ENCODE peak calls at places on chromosomes 5 and 9, in ten cellular contexts. X is HepG2, F is fibroblast of pulmonary artery, K is AG04449, H is astrocyte of the cerebellum, Z is spleen, R is ascending aorta, V is GM12878, D is left ventricle myocardium inferior, I is choroid plexus epithelial cell. B is an unnamed sample.

GRCh38 chr9:113649054-113649453 is 185.5 kb downstream of the RGS3 start:
- DNase-seq in X (no peak), F (peak), K (no peak), H (no peak), Z (peak), R (peak), V (no peak), D (peak), I (no peak), B (no peak)

GRCh38 chr5:146893991-146894390 is 15.4 kb upstream of the PPP2R2B start:
- DNase-seq in X (no peak), F (no peak), K (no peak), H (no peak), Z (no peak), R (no peak), V (no peak), D (no peak), I (no peak), B (no peak)

GRCh38 chr5:175690586-175690985 is 32.7 kb downstream of the HRH2 start:
- DNase-seq in X (no peak), F (no peak), K (no peak), H (no peak), Z (peak), R (no peak), V (no peak), D (no peak), I (no peak), B (no peak)

GRCh38 chr5:7849531-7850240 is 1.2 kb downstream of the CFAP90 start:
- DNase-seq in X (peak), F (no peak), K (no peak), H (no peak), Z (no peak), R (no peak), V (no peak), D (no peak), I (no peak), B (no peak)

GRCh38 chr5:79235578-79236363 is at the start of gene JMY:
- DNase-seq in X (peak), F (peak), K (no peak), H (peak), Z (peak), R (peak), V (no peak), D (peak), I (peak), B (peak)

GRCh38 chr9:124270504-124271335 is 13.0 kb downstream of the NEK6 start:
- DNase-seq in X (no peak), F (peak), K (no peak), H (no peak), Z (no peak), R (peak), V (no peak), D (no peak), I (no peak), B (no peak)

GRCh38 chr9:135714242-135715055 is 12.5 kb downstream of the KCNT1 start:
- DNase-seq in X (no peak), F (no peak), K (no peak), H (no peak), Z (no peak), R (no peak), V (no peak), D (no peak), I (no peak), B (no peak)

GRCh38 chr5:136062563-136063274 is 33.9 kb downstream of the TGFBI start:
- DNase-seq in X (peak), F (peak), K (no peak), H (no peak), Z (no peak), R (peak), V (no peak), D (no peak), I (peak), B (no peak)

GRCh38 chr9:34623386-34624235 is 3.3 kb upstream of the DCTN3 start:
- DNase-seq in X (no peak), F (no peak), K (no peak), H (no peak), Z (peak), R (no peak), V (no peak), D (no peak), I (no peak), B (no peak)

GRCh38 chr9:85897853-85898252 is 43.1 kb upstream of the NAA35 start:
- DNase-seq in X (no peak), F (no peak), K (no peak), H (no peak), Z (no peak), R (no peak), V (no peak), D (no peak), I (no peak), B (no peak)

GRCh38 chr5:56501949-56502557 is 268.9 kb upstream of the ANKRD55 start:
- DNase-seq in X (no peak), F (no peak), K (no peak), H (no peak), Z (no peak), R (no peak), V (no peak), D (no peak), I (peak), B (peak)

GRCh38 chr9:81264516-81264915 is 424.8 kb downstream of the TLE1 start:
- DNase-seq in X (no peak), F (peak), K (no peak), H (peak), Z (no peak), R (no peak), V (no peak), D (no peak), I (peak), B (peak)

GRCh38 chr9:94866770-94867169 is 140.3 kb downstream of the AOPEP start:
- DNase-seq in X (no peak), F (no peak), K (no peak), H (no peak), Z (no peak), R (no peak), V (no peak), D (no peak), I (peak), B (no peak)

GRCh38 chr9:73176450-73176875 is 24.8 kb downstream of the ANXA1 start:
- DNase-seq in X (no peak), F (no peak), K (no peak), H (no peak), Z (no peak), R (no peak), V (no peak), D (no peak), I (no peak), B (no peak)

GRCh38 chr5:179114756-179115155 is 54.6 kb downstream of the ZNF354C start:
- DNase-seq in X (no peak), F (no peak), K (no peak), H (no peak), Z (peak), R (no peak), V (no peak), D (no peak), I (no peak), B (no peak)

GRCh38 chr9:4781408-4781807 is 11.3 kb upstream of the RCL1 start:
- DNase-seq in X (no peak), F (no peak), K (no peak), H (no peak), Z (no peak), R (no peak), V (no peak), D (no peak), I (no peak), B (no peak)

GRCh38 chr5:148810821-148811220 is 15.6 kb upstream of the ADRB2 start:
- DNase-seq in X (no peak), F (no peak), K (no peak), H (no peak), Z (no peak), R (no peak), V (no peak), D (no peak), I (no peak), B (no peak)

GRCh38 chr5:137141779-137142178 is 357.3 kb downstream of the SPOCK1 start:
- DNase-seq in X (no peak), F (peak), K (no peak), H (no peak), Z (no peak), R (no peak), V (no peak), D (no peak), I (peak), B (no peak)

GRCh38 chr9:105355810-105356209 is 92.0 kb upstream of the FSD1L start:
- DNase-seq in X (no peak), F (peak), K (no peak), H (no peak), Z (no peak), R (no peak), V (peak), D (no peak), I (peak), B (peak)

GRCh38 chr9:86997158-86997557 is 49.9 kb upstream of the GAS1 start:
- DNase-seq in X (no peak), F (peak), K (no peak), H (no peak), Z (no peak), R (no peak), V (no peak), D (no peak), I (peak), B (no peak)

GRCh38 chr5:139889410-139889809 is 93.8 kb downstream of the PSD2 start:
- DNase-seq in X (no peak), F (no peak), K (no peak), H (no peak), Z (no peak), R (no peak), V (no peak), D (no peak), I (no peak), B (no peak)

GRCh38 chr5:165805756-165806155 is 2300.3 kb downstream of the MAT2B start:
- DNase-seq in X (no peak), F (no peak), K (no peak), H (no peak), Z (no peak), R (no peak), V (no peak), D (no peak), I (no peak), B (no peak)

GRCh38 chr5:63346451-63346850 is 615.8 kb downstream of the HTR1A start:
- DNase-seq in X (no peak), F (no peak), K (no peak), H (no peak), Z (no peak), R (no peak), V (no peak), D (no peak), I (no peak), B (no peak)

GRCh38 chr5:74685979-74686631 is 1.1 kb downstream of the HEXB start:
- DNase-seq in X (no peak), F (peak), K (no peak), H (no peak), Z (no peak), R (no peak), V (peak), D (no peak), I (peak), B (no peak)

GRCh38 chr5:134821841-134822240 is 23.9 kb upstream of the C5orf24 start:
- DNase-seq in X (no peak), F (no peak), K (no peak), H (no peak), Z (no peak), R (no peak), V (no peak), D (no peak), I (no peak), B (no peak)

GRCh38 chr9:3435732-3436131 is 90.1 kb downstream of the RFX3 start:
- DNase-seq in X (no peak), F (no peak), K (no peak), H (no peak), Z (no peak), R (no peak), V (no peak), D (no peak), I (no peak), B (no peak)

GRCh38 chr9:126700296-126700695 is 86.6 kb downstream of the LMX1B start:
- DNase-seq in X (no peak), F (no peak), K (no peak), H (no peak), Z (peak), R (peak), V (no peak), D (no peak), I (no peak), B (no peak)

GRCh38 chr9:98766548-98766947 is 29.8 kb downstream of the ANKS6 start:
- DNase-seq in X (no peak), F (peak), K (no peak), H (no peak), Z (no peak), R (no peak), V (no peak), D (no peak), I (peak), B (no peak)

GRCh38 chr5:174745495-174745894 is 21.1 kb downstream of the MSX2 start:
- DNase-seq in X (no peak), F (no peak), K (no peak), H (no peak), Z (no peak), R (no peak), V (no peak), D (no peak), I (no peak), B (no peak)

GRCh38 chr9:95385521-95385920 is 68.0 kb upstream of the FANCC start:
- DNase-seq in X (no peak), F (no peak), K (no peak), H (no peak), Z (no peak), R (no peak), V (no peak), D (no peak), I (no peak), B (no peak)

GRCh38 chr9:96478829-96479371 is 28.9 kb downstream of the HABP4 start:
- DNase-seq in X (no peak), F (no peak), K (no peak), H (no peak), Z (no peak), R (no peak), V (peak), D (no peak), I (no peak), B (no peak)

GRCh38 chr5:57366744-57367143 is 115.9 kb downstream of the ACTBL2 start:
- DNase-seq in X (peak), F (peak), K (no peak), H (no peak), Z (no peak), R (no peak), V (no peak), D (no peak), I (peak), B (peak)

GRCh38 chr9:16434522-16434921 is 435.9 kb downstream of the BNC2 start:
- DNase-seq in X (no peak), F (peak), K (no peak), H (no peak), Z (no peak), R (no peak), V (no peak), D (no peak), I (peak), B (peak)

DNA sequence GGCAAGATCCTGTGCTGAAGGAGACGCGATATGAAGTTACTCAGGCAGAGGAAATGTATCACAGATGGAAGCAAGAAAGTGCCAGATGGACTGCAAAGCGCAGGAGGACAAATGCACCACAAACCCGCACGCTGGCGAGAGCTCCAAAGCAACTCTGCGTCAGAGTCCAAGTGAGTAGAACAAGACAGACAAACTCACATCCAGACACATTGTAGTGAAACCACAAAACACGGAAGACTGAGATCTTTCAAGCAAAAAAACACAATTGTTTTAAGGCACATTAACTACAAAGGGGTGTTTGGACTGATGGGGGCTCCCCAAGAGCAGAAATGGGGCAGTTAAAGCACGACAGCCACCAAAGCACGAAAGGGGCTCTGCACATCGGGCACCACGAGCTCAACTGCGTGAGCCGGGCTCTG is 39.2 kb upstream of the NKD2 start:
- DNase-seq in X (no peak), F (peak), K (no peak), H (peak), Z (peak), R (no peak), V (no peak), D (no peak), I (no peak), B (no peak)
- H3K4me3 ChIP-seq in X (no peak), F (no peak), K (no peak), H (no peak), Z (no peak), R (no peak), V (no peak), D (no peak), I (no peak), B (no peak)

GRCh38 chr9:107141967-107142366 is 141.1 kb upstream of the RAD23B start:
- DNase-seq in X (no peak), F (peak), K (no peak), H (no peak), Z (no peak), R (no peak), V (no peak), D (no peak), I (peak), B (peak)
- TF ChIP-seq CTCF in X (no peak), F (peak), K (peak), H (peak), Z (no peak), R (no peak), V (peak), D (no peak), I (peak), B (peak)

GRCh38 chr5:88396635-88397285 is 128.1 kb upstream of the TMEM161B start:
- DNase-seq in X (no peak), F (no peak), K (no peak), H (no peak), Z (no peak), R (no peak), V (no peak), D (no peak), I (no peak), B (no peak)
- H3K4me3 ChIP-seq in X (no peak), F (no peak), K (no peak), H (peak), Z (no peak), R (no peak), V (no peak), D (peak), I (no peak), B (no peak)

GRCh38 chr5:1009359-1010180 is 968 bp downstream of the NKD2 start:
- DNase-seq in X (no peak), F (no peak), K (no peak), H (no peak), Z (peak), R (peak), V (no peak), D (peak), I (no peak), B (no peak)

GRCh38 chr5:1011226-1011631 is 2.6 kb downstream of the NKD2 start:
- DNase-seq in X (peak), F (no peak), K (no peak), H (no peak), Z (peak), R (peak), V (no peak), D (peak), I (peak), B (no peak)

GRCh38 chr5:1008451-1009358 is at the start of gene NKD2:
- DNase-seq in X (no peak), F (no peak), K (no peak), H (no peak), Z (peak), R (peak), V (no peak), D (peak), I (no peak), B (no peak)

GRCh38 chr5:1010641-1011046 is 2.0 kb downstream of the NKD2 start:
- DNase-seq in X (no peak), F (no peak), K (no peak), H (no peak), Z (peak), R (peak), V (no peak), D (peak), I (no peak), B (no peak)

GRCh38 chr5:1010181-1010510 is 1.5 kb downstream of the NKD2 start:
- DNase-seq in X (peak), F (no peak), K (no peak), H (no peak), Z (peak), R (peak), V (no peak), D (peak), I (no peak), B (no peak)
- TF ChIP-seq CTCF in X (peak), F (peak), K (no peak), H (no peak), Z (no peak), R (no peak), V (peak), D (peak), I (no peak), B (no peak)

GRCh38 chr5:34656700-34657549 is 797 bp downstream of the RAI14 start:
- DNase-seq in X (no peak), F (no peak), K (no peak), H (no peak), Z (no peak), R (peak), V (no peak), D (peak), I (peak), B (no peak)
- H3K4me3 ChIP-seq in X (peak), F (peak), K (peak), H (peak), Z (peak), R (peak), V (peak), D (peak), I (peak), B (peak)